ENCODE peak calls at places on chromosomes 6 and 20, in ten cellular contexts. Z, N, R, U, Q, A, V, K, D and G are unnamed samples.
A peak's percentile ranks its signal among the peaks of the same experiment; 100 is the strongest.

GRCh38 chr6:38725414-38726183 is 10.5 kb downstream of the DNAH8 start:
- DNase-seq in Z (no peak), N (no peak), R (no peak), U (no peak), Q (no peak), A (no peak), V (no peak), K (no peak), D (no peak), G (no peak)

GRCh38 chr6:154791561-154792317 is 58.5 kb downstream of the SCAF8 start:
- DNase-seq in Z (no peak), N (no peak), R (peak; percentile 37), U (no peak), Q (peak; percentile 61), A (no peak), V (no peak), K (no peak), D (no peak), G (no peak)

GRCh38 chr6:24720131-24720603 is 1.2 kb upstream of the C6orf62 start:
- DNase-seq in Z (peak; percentile 67), N (peak; percentile 66), R (peak; percentile 34), U (peak; percentile 47), Q (peak; percentile 81), A (peak; percentile 61), V (peak; percentile 44), K (peak; percentile 64), D (peak; percentile 79), G (peak; percentile 32)

GRCh38 chr6:52407467-52407866 is 12.7 kb upstream of the EFHC1 start:
- DNase-seq in Z (no peak), N (peak; percentile 77), R (peak; percentile 66), U (no peak), Q (peak; percentile 79), A (no peak), V (no peak), K (no peak), D (no peak), G (peak; percentile 36)

GRCh38 chr20:50521221-50521642 is 11.0 kb downstream of the PTPN1 start:
- DNase-seq in Z (no peak), N (no peak), R (no peak), U (no peak), Q (peak; percentile 28), A (no peak), V (no peak), K (no peak), D (no peak), G (no peak)

GRCh38 chr6:67102743-67103142 is 1395.7 kb upstream of the EYS start:
- DNase-seq in Z (no peak), N (no peak), R (peak; percentile 72), U (no peak), Q (no peak), A (no peak), V (no peak), K (no peak), D (no peak), G (no peak)

GRCh38 chr20:46586724-46587123 is 36.3 kb upstream of the OCSTAMP start:
- DNase-seq in Z (no peak), N (no peak), R (no peak), U (no peak), Q (no peak), A (no peak), V (no peak), K (no peak), D (no peak), G (no peak)

GRCh38 chr6:11096109-11096508 is 2.5 kb downstream of the SMIM13 start:
- DNase-seq in Z (no peak), N (peak; percentile 61), R (peak; percentile 70), U (no peak), Q (peak; percentile 41), A (peak; percentile 42), V (no peak), K (peak; percentile 20), D (no peak), G (no peak)

GRCh38 chr20:51196991-51197651 is 174.2 kb upstream of the KCNG1 start:
- DNase-seq in Z (no peak), N (no peak), R (no peak), U (no peak), Q (no peak), A (no peak), V (no peak), K (no peak), D (no peak), G (no peak)

GRCh38 chr6:170209354-170210025 is 81.4 kb downstream of the DLL1 start:
- DNase-seq in Z (peak; percentile 18), N (no peak), R (no peak), U (peak; percentile 8), Q (no peak), A (peak; percentile 13), V (no peak), K (no peak), D (peak; percentile 7), G (no peak)

GRCh38 chr20:5119143-5119434 is 669 bp downstream of the PCNA start:
- DNase-seq in Z (no peak), N (no peak), R (no peak), U (no peak), Q (no peak), A (no peak), V (no peak), K (no peak), D (no peak), G (no peak)

DNA sequence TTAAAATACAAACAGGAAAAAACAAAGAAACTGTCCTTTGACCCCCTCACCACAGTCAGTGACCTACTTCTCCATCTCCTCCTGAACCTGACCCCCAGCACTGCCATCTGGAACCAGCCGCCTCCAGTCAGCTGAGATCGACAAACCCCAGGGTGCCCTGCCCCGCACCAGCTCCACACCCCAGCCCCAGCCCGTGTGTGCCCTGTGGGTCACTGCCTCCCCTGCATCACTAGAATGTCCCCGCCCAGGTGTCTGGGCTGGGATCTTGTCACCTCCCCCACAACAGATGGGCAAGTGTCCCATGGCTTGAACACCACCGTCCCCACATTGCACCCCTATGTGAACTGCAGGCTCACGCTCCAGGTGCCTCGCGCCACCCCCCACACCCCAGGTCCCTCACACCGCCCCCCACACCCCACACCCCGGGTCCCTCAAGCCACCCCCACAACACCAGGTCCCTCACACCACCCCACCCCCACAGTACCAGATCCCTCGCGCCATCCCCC is 13.3 kb downstream of the TAF4 start:
- DNase-seq in Z (no peak), N (no peak), R (no peak), U (no peak), Q (no peak), A (no peak), V (no peak), K (no peak), D (no peak), G (no peak)
- H3K27ac ChIP-seq in Z (no peak overlapping the region), N (no peak overlapping the region), R (no peak overlapping the region), U (no peak overlapping the region), Q (no peak overlapping the region), A (no peak overlapping the region), V (no peak overlapping the region), K (no peak overlapping the region), D (no peak overlapping the region), G (no peak overlapping the region)

GRCh38 chr6:107648983-107649382 is 159.1 kb downstream of the SOBP start:
- DNase-seq in Z (no peak), N (no peak), R (no peak), U (no peak), Q (no peak), A (no peak), V (no peak), K (no peak), D (no peak), G (no peak)

GRCh38 chr6:107646176-107646575 is 156.3 kb downstream of the SOBP start:
- DNase-seq in Z (peak; percentile 34), N (no peak), R (peak; percentile 74), U (no peak), Q (peak; percentile 84), A (peak; percentile 37), V (no peak), K (no peak), D (no peak), G (no peak)

GRCh38 chr6:107647439-107647948 is 157.6 kb downstream of the SOBP start:
- DNase-seq in Z (no peak), N (no peak), R (no peak), U (no peak), Q (no peak), A (no peak), V (no peak), K (no peak), D (no peak), G (no peak)

GRCh38 chr6:107645740-107646139 is 155.8 kb downstream of the SOBP start:
- DNase-seq in Z (no peak), N (peak; percentile 59), R (no peak), U (no peak), Q (no peak), A (no peak), V (no peak), K (no peak), D (no peak), G (no peak)

GRCh38 chr6:107646776-107647438 is 157.0 kb downstream of the SOBP start:
- DNase-seq in Z (no peak), N (no peak), R (no peak), U (no peak), Q (no peak), A (no peak), V (no peak), K (no peak), D (no peak), G (no peak)
- H3K27ac ChIP-seq in Z (no peak overlapping the region), N (no peak overlapping the region), R (no peak overlapping the region), U (no peak overlapping the region), Q (no peak overlapping the region), A (no peak overlapping the region), V (no peak overlapping the region), K (no peak overlapping the region), D (no peak overlapping the region), G (no peak overlapping the region)

DNA sequence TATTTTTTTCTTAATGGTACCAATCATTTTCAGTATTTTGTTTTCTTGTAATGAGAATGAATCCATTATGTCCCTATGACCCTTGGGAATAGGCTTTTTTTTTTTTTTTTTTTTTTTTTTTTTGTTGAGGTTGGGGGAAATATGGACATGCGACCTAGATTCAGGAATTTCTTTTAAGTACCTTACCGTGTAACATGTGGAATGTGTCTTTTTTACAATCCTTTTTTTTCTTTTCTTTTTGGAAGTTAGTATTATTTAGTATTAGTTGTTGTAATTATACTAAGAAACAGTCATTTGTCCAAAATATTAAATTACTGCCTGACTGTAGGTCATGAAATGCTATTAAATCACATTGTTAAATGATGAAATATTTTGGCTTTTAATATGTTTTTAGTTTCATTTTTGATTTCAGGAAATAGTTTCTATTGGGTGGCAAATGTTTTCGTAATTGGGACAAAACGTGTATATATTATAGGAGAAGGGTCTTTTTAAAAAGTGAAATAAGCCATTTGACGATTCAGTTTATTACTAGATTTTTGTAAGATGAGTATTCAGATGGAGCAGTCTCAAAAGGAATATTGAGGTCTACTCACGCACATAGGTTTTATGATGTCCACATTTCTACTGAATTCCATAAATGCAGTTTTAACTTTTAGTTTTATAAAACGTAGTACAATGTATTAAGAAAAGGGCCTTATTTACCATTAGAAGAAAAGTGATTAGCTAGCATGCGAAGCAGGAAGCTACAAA is 4.9 kb downstream of the ARID1B start:
- DNase-seq in Z (no peak), N (no peak), R (peak; percentile 45), U (no peak), Q (peak; percentile 50), A (no peak), V (no peak), K (no peak), D (no peak), G (no peak)
- H3K27ac ChIP-seq in Z (peak overlapping the region; percentile 99), N (no peak overlapping the region), R (peak overlapping the region; percentile 70), U (peak overlapping the region; percentile 98), Q (peak overlapping the region; percentile 85), A (peak overlapping the region; percentile 14), V (no peak overlapping the region), K (peak overlapping the region; percentile 97), D (peak overlapping the region; percentile 53), G (no peak overlapping the region)

DNA sequence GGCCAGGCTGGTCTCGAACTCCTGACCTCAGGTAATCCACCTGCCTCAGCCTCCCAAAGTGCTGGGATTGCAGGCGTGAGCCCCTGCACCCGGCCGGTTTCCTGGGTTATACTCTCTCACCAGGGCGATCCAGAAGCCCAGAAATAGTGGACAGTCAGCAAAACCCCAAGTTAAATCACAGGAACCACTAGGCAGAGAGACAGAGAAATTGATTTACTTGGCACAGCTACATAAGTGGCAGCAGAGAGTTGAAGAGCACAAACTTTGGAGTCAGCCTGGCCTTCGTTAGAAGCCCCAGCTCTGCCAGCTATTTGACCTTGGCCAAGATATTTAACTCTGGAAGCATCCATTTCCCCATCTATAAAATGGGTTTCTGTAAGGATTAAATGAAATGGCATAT is 32.7 kb downstream of the MTRES1 start:
- DNase-seq in Z (no peak), N (no peak), R (no peak), U (no peak), Q (no peak), A (no peak), V (no peak), K (no peak), D (no peak), G (no peak)
- H3K27ac ChIP-seq in Z (no peak overlapping the region), N (no peak overlapping the region), R (no peak overlapping the region), U (no peak overlapping the region), Q (no peak overlapping the region), A (no peak overlapping the region), V (no peak overlapping the region), K (no peak overlapping the region), D (no peak overlapping the region), G (no peak overlapping the region)